ENCODE peak calls at places on chromosomes 4 and X, in four cellular contexts. One of them, this sample, is unnamed.
A peak's percentile ranks its signal among the peaks of the same experiment; 100 is the strongest.

GRCh38 chr4:11446156-11446811 is 17.6 kb upstream of the HS3ST1 start:
- DNase-seq in BJ: no peak
- DNase-seq in epithelial cell of proximal tubule: no peak
- DNase-seq in progenitor cell of endocrine pancreas: no peak
- DNase-seq in this sample: no peak

GRCh38 chr4:48043504-48043903 is 26.9 kb downstream of the NIPAL1 start:
- DNase-seq in BJ: no peak
- DNase-seq in epithelial cell of proximal tubule: no peak
- DNase-seq in progenitor cell of endocrine pancreas: no peak
- DNase-seq in this sample: no peak

GRCh38 chrX:115261148-115261547 is 27.3 kb upstream of the LRCH2 start:
- DNase-seq in BJ: no peak
- DNase-seq in epithelial cell of proximal tubule: no peak
- DNase-seq in progenitor cell of endocrine pancreas: no peak
- DNase-seq in this sample: no peak

GRCh38 chr4:34720563-34720962 is 1523.8 kb downstream of the ARAP2 start:
- DNase-seq in BJ: no peak
- DNase-seq in epithelial cell of proximal tubule: no peak
- DNase-seq in progenitor cell of endocrine pancreas: no peak
- DNase-seq in this sample: no peak

GRCh38 chr4:47519239-47519883 is 34.3 kb downstream of the ATP10D start:
- DNase-seq in BJ: no peak
- DNase-seq in epithelial cell of proximal tubule: no peak
- DNase-seq in progenitor cell of endocrine pancreas: no peak
- DNase-seq in this sample: no peak

GRCh38 chr4:148203056-148203898 is 238.9 kb downstream of the NR3C2 start:
- DNase-seq in BJ: no peak
- DNase-seq in epithelial cell of proximal tubule: peak; percentile 78
- DNase-seq in progenitor cell of endocrine pancreas: peak; percentile 21
- DNase-seq in this sample: no peak

GRCh38 chr4:1945492-1945891 is 63.3 kb downstream of the NELFA start:
- DNase-seq in BJ: no peak
- DNase-seq in epithelial cell of proximal tubule: no peak
- DNase-seq in progenitor cell of endocrine pancreas: no peak
- DNase-seq in this sample: no peak

GRCh38 chr4:111960241-111960667 is 185.0 kb upstream of the FAM241A start:
- DNase-seq in BJ: no peak
- DNase-seq in epithelial cell of proximal tubule: no peak
- DNase-seq in progenitor cell of endocrine pancreas: no peak
- DNase-seq in this sample: no peak

GRCh38 chr4:7169134-7169533 is 23.2 kb upstream of the SORCS2 start:
- DNase-seq in BJ: no peak
- DNase-seq in epithelial cell of proximal tubule: no peak
- DNase-seq in progenitor cell of endocrine pancreas: no peak
- DNase-seq in this sample: no peak

GRCh38 chrX:154012336-154012991 is 7.2 kb downstream of the IRAK1 start:
- DNase-seq in BJ: no peak
- DNase-seq in epithelial cell of proximal tubule: no peak
- DNase-seq in progenitor cell of endocrine pancreas: no peak
- DNase-seq in this sample: no peak

GRCh38 chr4:142129931-142130330 is 493.5 kb downstream of the IL15 start:
- DNase-seq in BJ: no peak
- DNase-seq in epithelial cell of proximal tubule: no peak
- DNase-seq in progenitor cell of endocrine pancreas: no peak
- DNase-seq in this sample: no peak

GRCh38 chrX:14832591-14832990 is 40.3 kb downstream of the FANCB start:
- DNase-seq in BJ: no peak
- DNase-seq in epithelial cell of proximal tubule: no peak
- DNase-seq in progenitor cell of endocrine pancreas: no peak
- DNase-seq in this sample: no peak

GRCh38 chr4:154719087-154719486 is 24.7 kb upstream of the LRAT start:
- DNase-seq in BJ: no peak
- DNase-seq in epithelial cell of proximal tubule: no peak
- DNase-seq in progenitor cell of endocrine pancreas: no peak
- DNase-seq in this sample: no peak

GRCh38 chr4:184347251-184348239 is 126.8 kb downstream of the IRF2 start:
- DNase-seq in BJ: no peak
- DNase-seq in epithelial cell of proximal tubule: no peak
- DNase-seq in progenitor cell of endocrine pancreas: no peak
- DNase-seq in this sample: no peak

GRCh38 chrX:38347136-38347535 is 5.3 kb upstream of the OTC start:
- DNase-seq in BJ: no peak
- DNase-seq in epithelial cell of proximal tubule: peak; percentile 71
- DNase-seq in progenitor cell of endocrine pancreas: no peak
- DNase-seq in this sample: no peak

GRCh38 chrX:80430826-80431501 is 10.7 kb downstream of the TENT5D start:
- DNase-seq in BJ: no peak
- DNase-seq in epithelial cell of proximal tubule: no peak
- DNase-seq in progenitor cell of endocrine pancreas: no peak
- DNase-seq in this sample: no peak

GRCh38 chr4:26300314-26301307 is 20.2 kb upstream of the RBPJ start:
- DNase-seq in BJ: no peak
- DNase-seq in epithelial cell of proximal tubule: no peak
- DNase-seq in progenitor cell of endocrine pancreas: no peak
- DNase-seq in this sample: no peak

GRCh38 chr4:100414016-100414790 is 103.6 kb downstream of the EMCN start:
- DNase-seq in BJ: no peak
- DNase-seq in epithelial cell of proximal tubule: no peak
- DNase-seq in progenitor cell of endocrine pancreas: no peak
- DNase-seq in this sample: no peak

GRCh38 chr4:103429283-103429682 is 231.1 kb upstream of the CENPE start:
- DNase-seq in BJ: no peak
- DNase-seq in epithelial cell of proximal tubule: no peak
- DNase-seq in progenitor cell of endocrine pancreas: no peak
- DNase-seq in this sample: no peak

GRCh38 chr4:163911891-163912290 is 417.4 kb downstream of the TMA16 start:
- DNase-seq in BJ: no peak
- DNase-seq in epithelial cell of proximal tubule: no peak
- DNase-seq in progenitor cell of endocrine pancreas: no peak
- DNase-seq in this sample: no peak

GRCh38 chr4:21046121-21046520 is 345.9 kb downstream of the PACRGL start:
- DNase-seq in BJ: no peak
- DNase-seq in epithelial cell of proximal tubule: no peak
- DNase-seq in progenitor cell of endocrine pancreas: no peak
- DNase-seq in this sample: no peak

GRCh38 chrX:1487401-1487800 is 34.7 kb upstream of the ASMTL start:
- DNase-seq in BJ: no peak
- DNase-seq in epithelial cell of proximal tubule: no peak
- DNase-seq in progenitor cell of endocrine pancreas: no peak
- DNase-seq in this sample: no peak

GRCh38 chr4:109548655-109549054 is 11.4 kb upstream of the MCUB start:
- DNase-seq in BJ: no peak
- DNase-seq in epithelial cell of proximal tubule: peak; percentile 18
- DNase-seq in progenitor cell of endocrine pancreas: no peak
- DNase-seq in this sample: no peak

GRCh38 chrX:130770615-130771014 is 132.4 kb downstream of the ENOX2 start:
- DNase-seq in BJ: no peak
- DNase-seq in epithelial cell of proximal tubule: no peak
- DNase-seq in progenitor cell of endocrine pancreas: no peak
- DNase-seq in this sample: no peak

GRCh38 chr4:184287697-184288255 is 70.1 kb upstream of the ENPP6 start:
- DNase-seq in BJ: no peak
- DNase-seq in epithelial cell of proximal tubule: no peak
- DNase-seq in progenitor cell of endocrine pancreas: no peak
- DNase-seq in this sample: no peak

GRCh38 chr4:6689506-6689960 is 4.1 kb upstream of the S100P start:
- DNase-seq in BJ: no peak
- DNase-seq in epithelial cell of proximal tubule: no peak
- DNase-seq in progenitor cell of endocrine pancreas: no peak
- DNase-seq in this sample: no peak

GRCh38 chr4:31058656-31059055 is 338.5 kb downstream of the PCDH7 start:
- DNase-seq in BJ: no peak
- DNase-seq in epithelial cell of proximal tubule: no peak
- DNase-seq in progenitor cell of endocrine pancreas: no peak
- DNase-seq in this sample: no peak

GRCh38 chr4:71186566-71187398 is 152.0 kb upstream of the SLC4A4 start:
- DNase-seq in BJ: no peak
- DNase-seq in epithelial cell of proximal tubule: no peak
- DNase-seq in progenitor cell of endocrine pancreas: peak; percentile 57
- DNase-seq in this sample: peak; percentile 72

GRCh38 chr4:57095956-57096355 is 14.2 kb downstream of the IGFBP7 start:
- DNase-seq in BJ: no peak
- DNase-seq in epithelial cell of proximal tubule: no peak
- DNase-seq in progenitor cell of endocrine pancreas: no peak
- DNase-seq in this sample: no peak

GRCh38 chr4:39066371-39066770 is 4.3 kb downstream of the KLHL5 start:
- DNase-seq in BJ: no peak
- DNase-seq in epithelial cell of proximal tubule: no peak
- DNase-seq in progenitor cell of endocrine pancreas: no peak
- DNase-seq in this sample: no peak

GRCh38 chr4:39056023-39056422 is 6.0 kb upstream of the KLHL5 start:
- DNase-seq in BJ: no peak
- DNase-seq in epithelial cell of proximal tubule: no peak
- DNase-seq in progenitor cell of endocrine pancreas: no peak
- DNase-seq in this sample: no peak

GRCh38 chr4:39062499-39062898 is 467 bp downstream of the KLHL5 start:
- DNase-seq in BJ: no peak
- DNase-seq in epithelial cell of proximal tubule: no peak
- DNase-seq in progenitor cell of endocrine pancreas: no peak
- DNase-seq in this sample: no peak

GRCh38 chr4:39062094-39062493 is at the start of gene KLHL5:
- DNase-seq in BJ: no peak
- DNase-seq in epithelial cell of proximal tubule: no peak
- DNase-seq in progenitor cell of endocrine pancreas: no peak
- DNase-seq in this sample: no peak

DNA sequence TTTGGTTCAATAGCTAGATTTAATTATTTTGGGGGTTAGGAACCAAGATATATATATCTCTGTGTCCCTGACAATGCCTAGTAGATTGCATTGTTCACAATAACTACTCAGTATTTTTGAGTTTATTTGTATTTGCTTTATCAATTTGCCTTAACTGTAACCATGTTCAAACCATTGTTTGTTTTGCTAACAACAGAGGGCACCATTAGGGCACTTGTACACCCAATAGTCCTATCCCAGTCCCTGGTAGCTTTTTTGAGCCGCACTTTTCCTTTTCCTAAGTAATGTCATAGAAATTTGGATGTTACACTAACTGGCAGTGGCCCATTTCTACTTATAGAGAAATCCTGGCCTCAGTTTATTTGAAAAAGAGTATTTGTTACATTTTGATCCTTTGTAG is 582 bp upstream of the KLHL5 start:
- DNase-seq in BJ: no peak
- DNase-seq in epithelial cell of proximal tubule: no peak
- DNase-seq in progenitor cell of endocrine pancreas: no peak
- DNase-seq in this sample: no peak
- TF ChIP-seq CTCF in BJ: no peak
- TF ChIP-seq CTCF in epithelial cell of proximal tubule: peak; percentile 12
- TF ChIP-seq CTCF in progenitor cell of endocrine pancreas: no peak
- TF ChIP-seq CTCF in this sample: no peak

DNA sequence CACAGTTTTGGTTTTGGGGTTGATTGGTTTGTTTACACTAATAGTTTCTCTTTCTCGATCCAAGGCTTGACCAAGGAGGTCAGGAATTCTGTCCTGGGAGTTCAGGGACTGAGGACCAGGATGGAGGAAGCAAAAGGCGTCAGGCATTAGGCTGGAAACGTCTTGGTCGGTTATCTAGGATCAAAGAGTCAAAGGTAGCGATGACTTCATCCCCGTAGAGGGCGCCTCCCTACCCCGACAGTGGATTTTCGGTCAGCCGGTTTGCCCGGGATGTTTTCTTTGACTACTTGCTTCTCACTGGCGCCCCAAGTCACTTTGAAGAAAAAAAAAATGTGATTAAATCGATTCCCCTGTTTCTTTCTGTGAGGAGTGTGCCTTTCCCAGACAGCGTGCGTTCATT is 985 bp upstream of the FHDC1 start:
- DNase-seq in BJ: no peak
- DNase-seq in epithelial cell of proximal tubule: no peak
- DNase-seq in progenitor cell of endocrine pancreas: peak; percentile 34
- DNase-seq in this sample: no peak
- TF ChIP-seq CTCF in BJ: no peak
- TF ChIP-seq CTCF in epithelial cell of proximal tubule: no peak
- TF ChIP-seq CTCF in progenitor cell of endocrine pancreas: peak; percentile 29
- TF ChIP-seq CTCF in this sample: no peak

GRCh38 chr4:90126805-90127204 is 389 bp upstream of the CCSER1 start:
- DNase-seq in BJ: no peak
- DNase-seq in epithelial cell of proximal tubule: no peak
- DNase-seq in progenitor cell of endocrine pancreas: no peak
- DNase-seq in this sample: no peak

GRCh38 chr4:90121961-90122748 is 5.0 kb upstream of the CCSER1 start:
- DNase-seq in BJ: no peak
- DNase-seq in epithelial cell of proximal tubule: no peak
- DNase-seq in progenitor cell of endocrine pancreas: no peak
- DNase-seq in this sample: no peak

GRCh38 chr4:90127706-90128345 is 632 bp downstream of the CCSER1 start:
- DNase-seq in BJ: no peak
- DNase-seq in epithelial cell of proximal tubule: no peak
- DNase-seq in progenitor cell of endocrine pancreas: peak; percentile 53
- DNase-seq in this sample: peak; percentile 77

DNA sequence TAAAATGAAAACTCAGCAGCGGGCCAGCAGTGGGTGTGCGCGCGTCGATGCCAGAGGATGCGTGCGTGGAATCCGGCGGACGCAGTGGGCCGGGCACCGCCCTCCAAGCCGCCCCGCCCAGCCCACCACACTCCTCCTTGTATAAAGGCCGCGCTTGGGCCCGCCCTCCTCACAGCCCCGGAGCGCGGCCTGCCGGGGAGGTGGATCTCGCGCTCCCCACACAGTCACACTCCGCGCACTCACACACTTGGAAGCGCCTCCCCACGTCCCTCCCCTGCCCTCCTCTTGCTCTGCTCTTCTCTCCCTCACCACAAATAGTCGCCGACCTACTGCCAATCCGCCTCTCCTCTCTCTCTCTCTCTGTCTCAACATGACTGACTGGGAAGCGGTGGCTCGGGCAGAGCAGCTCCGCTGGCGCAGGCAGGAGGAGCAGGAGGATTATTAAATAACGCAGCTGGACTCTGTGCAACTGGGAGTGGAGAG is at the start of gene CCSER1:
- DNase-seq in BJ: no peak
- DNase-seq in epithelial cell of proximal tubule: no peak
- DNase-seq in progenitor cell of endocrine pancreas: peak; percentile 67
- DNase-seq in this sample: peak; percentile 77
- TF ChIP-seq CTCF in BJ: no peak
- TF ChIP-seq CTCF in epithelial cell of proximal tubule: no peak
- TF ChIP-seq CTCF in progenitor cell of endocrine pancreas: no peak
- TF ChIP-seq CTCF in this sample: no peak

DNA sequence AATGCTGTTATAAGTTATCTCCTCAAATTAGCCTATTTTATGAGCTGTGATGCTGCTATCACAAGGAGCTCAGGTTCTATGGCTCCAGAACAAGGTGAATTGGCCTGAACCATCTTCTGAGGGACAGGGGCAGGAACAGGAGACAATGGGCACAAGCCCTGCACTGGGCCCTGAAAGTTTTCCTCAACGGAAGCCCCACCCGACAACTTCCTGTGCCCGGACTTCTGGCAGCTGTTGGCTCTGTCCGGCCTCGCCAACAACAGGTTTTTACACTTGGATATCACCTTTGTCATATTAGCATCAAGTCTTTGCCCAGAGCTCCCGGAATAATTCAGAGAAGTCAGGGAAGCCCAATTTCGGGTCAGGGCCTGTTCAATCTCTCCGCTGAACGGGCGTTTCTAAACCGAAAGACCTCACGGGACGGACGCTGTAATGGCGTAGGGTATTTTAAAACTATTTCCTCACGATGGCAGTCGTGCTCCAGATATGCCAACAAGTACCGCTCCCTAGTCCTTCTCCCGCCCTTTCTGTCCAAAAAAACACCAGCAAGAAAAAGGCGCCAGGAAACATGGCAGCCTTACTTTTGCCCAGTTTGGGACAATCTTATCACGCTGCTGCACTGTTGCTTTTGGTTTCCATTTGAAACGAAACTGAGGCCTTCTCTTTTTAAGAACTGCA is 201.0 kb upstream of the STK26 start:
- DNase-seq in BJ: no peak
- DNase-seq in epithelial cell of proximal tubule: no peak
- DNase-seq in progenitor cell of endocrine pancreas: no peak
- DNase-seq in this sample: no peak
- TF ChIP-seq CTCF in BJ: no peak
- TF ChIP-seq CTCF in epithelial cell of proximal tubule: no peak
- TF ChIP-seq CTCF in progenitor cell of endocrine pancreas: no peak
- TF ChIP-seq CTCF in this sample: no peak